ENCODE peak calls at places on chromosomes 11 and 22, in seven cellular contexts. H is HFFc6; K is ELF-1; Z is heart right ventricle; C is stimulated activated CD4-positive, alpha-beta T cell treated with anti-CD3 and anti-CD28 coated beads, Interleukin-4, amount 100 ng/mL, for 48 hours; E is stromal cell of bone marrow; A is NCI-H774. D is an unnamed sample.

GRCh38 chr11:17273668-17274321 is 2.7 kb upstream of the NUCB2 start:
- DNase-seq in H (no peak), K (peak), Z (no peak), C (no peak), E (no peak), A (no peak), D (no peak)

GRCh38 chr11:94664336-94664735 is 97.2 kb downstream of the PIWIL4 start:
- DNase-seq in H (no peak), K (no peak), Z (no peak), C (no peak), E (peak), A (no peak), D (no peak)

GRCh38 chr22:43014062-43014875 is 680 bp downstream of the PACSIN2 start:
- DNase-seq in H (no peak), K (peak), Z (peak), C (peak), E (no peak), A (no peak), D (no peak)

GRCh38 chr11:9687736-9688494 is 24.0 kb downstream of the SWAP70 start:
- DNase-seq in H (no peak), K (no peak), Z (no peak), C (no peak), E (no peak), A (no peak), D (no peak)

GRCh38 chr11:102986815-102987214 is 31.3 kb upstream of the MMP13 start:
- DNase-seq in H (peak), K (no peak), Z (no peak), C (no peak), E (no peak), A (no peak), D (no peak)

GRCh38 chr11:18347471-18348125 is 25.2 kb downstream of the GTF2H1 start:
- DNase-seq in H (peak), K (no peak), Z (no peak), C (no peak), E (peak), A (no peak), D (no peak)

GRCh38 chr11:36265793-36266628 is 23.2 kb downstream of the COMMD9 start:
- DNase-seq in H (no peak), K (peak), Z (peak), C (peak), E (peak), A (peak), D (no peak)

GRCh38 chr11:44146931-44147330 is 51.5 kb downstream of the EXT2 start:
- DNase-seq in H (no peak), K (no peak), Z (no peak), C (no peak), E (no peak), A (no peak), D (no peak)

GRCh38 chr11:44774131-44774530 is 47.4 kb downstream of the TSPAN18 start:
- DNase-seq in H (no peak), K (peak), Z (peak), C (no peak), E (no peak), A (no peak), D (no peak)

GRCh38 chr11:30585067-30585891 is 874 bp downstream of the MPPED2 start:
- DNase-seq in H (no peak), K (peak), Z (peak), C (peak), E (no peak), A (no peak), D (no peak)

GRCh38 chr11:124748100-124748418 is 4.0 kb downstream of the VSIG2 start:
- DNase-seq in H (no peak), K (no peak), Z (no peak), C (no peak), E (no peak), A (no peak), D (no peak)

GRCh38 chr11:65107751-65108468 is 3.8 kb upstream of the TM7SF2 start:
- DNase-seq in H (no peak), K (no peak), Z (no peak), C (no peak), E (no peak), A (no peak), D (no peak)

GRCh38 chr11:27703453-27703852 is 3.2 kb upstream of the BDNF start:
- DNase-seq in H (peak), K (no peak), Z (no peak), C (no peak), E (peak), A (no peak), D (no peak)

GRCh38 chr11:130206141-130206540 is 46.6 kb downstream of the ST14 start:
- DNase-seq in H (no peak), K (no peak), Z (no peak), C (no peak), E (no peak), A (no peak), D (peak)

GRCh38 chr11:127521413-127521812 is 520.8 kb upstream of the KIRREL3 start:
- DNase-seq in H (peak), K (no peak), Z (no peak), C (no peak), E (peak), A (no peak), D (no peak)

GRCh38 chr22:39237276-39238123 is 7.3 kb downstream of the PDGFB start:
- DNase-seq in H (no peak), K (no peak), Z (no peak), C (no peak), E (no peak), A (no peak), D (no peak)

GRCh38 chr22:37234736-37235711 is 9.0 kb downstream of the RAC2 start:
- DNase-seq in H (no peak), K (no peak), Z (no peak), C (no peak), E (no peak), A (no peak), D (no peak)

GRCh38 chr11:2176389-2176900 is 4.8 kb upstream of the TH start:
- DNase-seq in H (no peak), K (no peak), Z (no peak), C (no peak), E (no peak), A (no peak), D (no peak)

GRCh38 chr11:69943066-69943465 is 123.8 kb upstream of the FGF3 start:
- DNase-seq in H (no peak), K (peak), Z (no peak), C (no peak), E (no peak), A (no peak), D (no peak)

GRCh38 chr22:30279389-30279788 is 9.9 kb downstream of the CASTOR1 start:
- DNase-seq in H (no peak), K (no peak), Z (peak), C (no peak), E (no peak), A (no peak), D (no peak)